ENCODE peak calls at places on chromosomes 6 and 20, in six cellular contexts. B is AG09319; N is GM12864; F is activated CD4-positive, alpha-beta T cell treated with anti-CD3 and anti-CD28 coated beads, Interleukin-2, amount 50 U/mL, for 48 hours; P is activated CD8-positive, alpha-beta memory T cell treated with anti-CD3 and anti-CD28 coated beads, Interleukin-2, amount 10 ng/mL, durations not matched to agents 7 days and 5 days; J is nephron progenitor cell. Q is an unnamed sample.

GRCh38 chr20:38776363-38776762 is 28.1 kb downstream of the ACTR5 start:
- DNase-seq in F (no peak), B (no peak), J (no peak), P (no peak), N (peak; percentile 37), Q (no peak)

GRCh38 chr20:3712279-3712873 is at the start of gene SIGLEC1:
- DNase-seq in N (no peak), J (no peak), F (no peak), P (no peak), B (no peak), Q (no peak)

GRCh38 chr6:93468291-93468690 is 48.9 kb upstream of the EPHA7 start:
- DNase-seq in B (no peak), N (no peak), J (no peak), F (no peak), P (no peak), Q (no peak)

GRCh38 chr6:127343753-127344659 is 597 bp upstream of the ECHDC1 start:
- DNase-seq in N (no peak), F (no peak), B (no peak), P (no peak), J (no peak), Q (peak; percentile 9)

GRCh38 chr6:18186033-18186432 is 30.8 kb downstream of the KDM1B start:
- DNase-seq in P (no peak), F (no peak), J (no peak), N (no peak), B (no peak), Q (no peak)

GRCh38 chr6:170429457-170429856 is 122.9 kb downstream of the FAM120B start:
- DNase-seq in N (no peak), B (no peak), J (no peak), F (no peak), P (no peak), Q (no peak)

GRCh38 chr6:6751615-6752014 is 163.1 kb downstream of the LY86 start:
- DNase-seq in P (no peak), F (peak; percentile 19), J (no peak), N (no peak), B (no peak), Q (no peak)

GRCh38 chr6:149680490-149680889 is 32.0 kb upstream of the KATNA1 start:
- DNase-seq in N (no peak), P (no peak), F (no peak), B (no peak), J (no peak), Q (no peak)

GRCh38 chr6:75278474-75279077 is 6.0 kb downstream of the TMEM30A start:
- DNase-seq in N (no peak), P (no peak), F (no peak), B (no peak), J (no peak), Q (no peak)

GRCh38 chr6:41232667-41233066 is 4.5 kb downstream of the TREML4 start:
- DNase-seq in N (no peak), J (no peak), P (no peak), B (no peak), F (no peak), Q (no peak)

GRCh38 chr6:130560231-130560630 is 194.4 kb downstream of the TMEM200A start:
- DNase-seq in P (no peak), J (no peak), F (no peak), B (no peak), N (no peak), Q (no peak)

GRCh38 chr20:57667924-57668782 is 41.7 kb downstream of the PMEPA1 start:
- DNase-seq in J (no peak), N (no peak), F (no peak), B (no peak), P (no peak), Q (no peak)

GRCh38 chr20:17023811-17024210 is 203.0 kb upstream of the PCSK2 start:
- DNase-seq in B (no peak), P (no peak), N (no peak), J (peak; percentile 25), F (no peak), Q (no peak)

GRCh38 chr20:44695295-44696230 is 19.6 kb upstream of the CCN5 start:
- DNase-seq in F (no peak), B (no peak), N (no peak), J (no peak), P (no peak), Q (no peak)

GRCh38 chr6:107806675-107807074 is 17.4 kb downstream of the SCML4 start:
- DNase-seq in P (no peak), N (no peak), F (no peak), J (no peak), B (no peak), Q (peak; percentile 10)

GRCh38 chr20:36591281-36591680 is 14.3 kb upstream of the RAB5IF start:
- DNase-seq in N (no peak), F (no peak), B (no peak), P (no peak), J (no peak), Q (no peak)

GRCh38 chr20:45948261-45948733 is 13.8 kb downstream of the PCIF1 start:
- DNase-seq in N (no peak), J (no peak), F (no peak), B (no peak), P (no peak), Q (no peak)

GRCh38 chr20:58213112-58213511 is 15.3 kb downstream of the ANKRD60 start:
- DNase-seq in J (no peak), N (no peak), F (no peak), P (no peak), B (no peak), Q (no peak)

GRCh38 chr6:9456241-9456658 is 958.6 kb downstream of the TFAP2A start:
- DNase-seq in B (no peak), F (no peak), J (peak; percentile 3), P (no peak), N (no peak), Q (peak; percentile 69)

GRCh38 chr6:21533678-21534077 is 59.9 kb upstream of the SOX4 start:
- DNase-seq in J (no peak), N (no peak), P (no peak), F (no peak), B (no peak), Q (no peak)

GRCh38 chr6:116465246-116465645 is 4.1 kb downstream of the CALHM6 start:
- DNase-seq in N (no peak), B (no peak), J (no peak), F (no peak), P (no peak), Q (no peak)

GRCh38 chr6:43185391-43185790 is 3.4 kb downstream of the CUL9 start:
- DNase-seq in F (no peak), P (peak; percentile 52), J (no peak), B (no peak), N (no peak), Q (no peak)

GRCh38 chr20:48729538-48729937 is 98.3 kb downstream of the PREX1 start:
- DNase-seq in F (no peak), N (no peak), P (peak; percentile 66), J (no peak), B (no peak), Q (no peak)

GRCh38 chr20:29873946-29874345 is 1383.5 kb upstream of the DEFB115 start:
- DNase-seq in J (peak; percentile 61), F (peak; percentile 21), N (peak; percentile 15), B (no peak), P (peak; percentile 57), Q (no peak)

GRCh38 chr6:118665011-118665410 is 13.6 kb upstream of the CEP85L start:
- DNase-seq in J (no peak), B (no peak), F (no peak), P (no peak), N (no peak), Q (no peak)

GRCh38 chr6:15184441-15184861 is 61.4 kb upstream of the JARID2 start:
- DNase-seq in N (peak; percentile 21), J (no peak), F (peak; percentile 13), B (no peak), P (no peak), Q (no peak)

GRCh38 chr20:50191566-50192363 is 1.1 kb downstream of the CEBPB start:
- DNase-seq in F (peak; percentile 48), J (peak; percentile 75), N (peak; percentile 30), P (peak; percentile 73), B (no peak), Q (peak; percentile 45)

Q was measured in NCI-H2081.